ENCODE peak calls at places on chromosomes 6 and 20, in four cellular contexts. Z is tibial nerve, G is ovary, N is uterus. U is an unnamed sample.

GRCh38 chr6:163460307-163460782 is 45.8 kb downstream of the QKI start:
- DNase-seq in Z (no peak), G (no peak), N (no peak), U (no peak)

GRCh38 chr6:74369556-74369993 is 673.6 kb downstream of the CD109 start:
- DNase-seq in Z (no peak), G (no peak), N (no peak), U (no peak)

GRCh38 chr6:137297887-137298286 is 78.7 kb upstream of the IFNGR1 start:
- DNase-seq in Z (no peak), G (no peak), N (no peak), U (peak)

GRCh38 chr20:59779656-59780380 is 153.6 kb downstream of the SYCP2 start:
- DNase-seq in Z (no peak), G (no peak), N (no peak), U (no peak)

GRCh38 chr20:51095755-51096509 is 73.0 kb upstream of the KCNG1 start:
- DNase-seq in Z (no peak), G (no peak), N (no peak), U (no peak)

GRCh38 chr20:46216770-46217464 is 91.4 kb downstream of the CDH22 start:
- DNase-seq in Z (no peak), G (no peak), N (no peak), U (no peak)

GRCh38 chr20:6058684-6059295 is 4.9 kb upstream of the LRRN4 start:
- DNase-seq in Z (no peak), G (no peak), N (no peak), U (no peak)

GRCh38 chr6:113855500-113856010 is 1.6 kb upstream of the MARCKS start:
- DNase-seq in Z (no peak), G (no peak), N (peak), U (peak)

GRCh38 chr6:17884501-17885039 is 102.9 kb downstream of the KIF13A start:
- DNase-seq in Z (no peak), G (no peak), N (no peak), U (no peak)

GRCh38 chr6:89591745-89592144 is 46.8 kb downstream of the LYRM2 start:
- DNase-seq in Z (no peak), G (no peak), N (no peak), U (no peak)

GRCh38 chr6:152301021-152301805 is 335.9 kb downstream of the SYNE1 start:
- DNase-seq in Z (peak), G (no peak), N (no peak), U (no peak)

GRCh38 chr20:35615667-35616464 is at the start of gene SPAG4:
- DNase-seq in Z (peak), G (peak), N (peak), U (peak)

GRCh38 chr6:44202332-44202971 is 14.3 kb upstream of the MYMX start:
- DNase-seq in Z (no peak), G (no peak), N (no peak), U (no peak)

GRCh38 chr6:44202972-44203750 is 13.6 kb upstream of the MYMX start:
- DNase-seq in Z (no peak), G (no peak), N (no peak), U (no peak)

GRCh38 chr6:44201200-44201599 is 15.5 kb upstream of the MYMX start:
- DNase-seq in Z (no peak), G (no peak), N (no peak), U (peak)

GRCh38 chr6:44199883-44200282 is 16.8 kb upstream of the MYMX start:
- DNase-seq in Z (no peak), G (no peak), N (no peak), U (no peak)

GRCh38 chr6:44201638-44202303 is 15.0 kb upstream of the MYMX start:
- DNase-seq in Z (no peak), G (no peak), N (no peak), U (no peak)
- TF ChIP-seq POLR2A in Z (no peak), G (no peak), N (no peak), U (no peak)

DNA sequence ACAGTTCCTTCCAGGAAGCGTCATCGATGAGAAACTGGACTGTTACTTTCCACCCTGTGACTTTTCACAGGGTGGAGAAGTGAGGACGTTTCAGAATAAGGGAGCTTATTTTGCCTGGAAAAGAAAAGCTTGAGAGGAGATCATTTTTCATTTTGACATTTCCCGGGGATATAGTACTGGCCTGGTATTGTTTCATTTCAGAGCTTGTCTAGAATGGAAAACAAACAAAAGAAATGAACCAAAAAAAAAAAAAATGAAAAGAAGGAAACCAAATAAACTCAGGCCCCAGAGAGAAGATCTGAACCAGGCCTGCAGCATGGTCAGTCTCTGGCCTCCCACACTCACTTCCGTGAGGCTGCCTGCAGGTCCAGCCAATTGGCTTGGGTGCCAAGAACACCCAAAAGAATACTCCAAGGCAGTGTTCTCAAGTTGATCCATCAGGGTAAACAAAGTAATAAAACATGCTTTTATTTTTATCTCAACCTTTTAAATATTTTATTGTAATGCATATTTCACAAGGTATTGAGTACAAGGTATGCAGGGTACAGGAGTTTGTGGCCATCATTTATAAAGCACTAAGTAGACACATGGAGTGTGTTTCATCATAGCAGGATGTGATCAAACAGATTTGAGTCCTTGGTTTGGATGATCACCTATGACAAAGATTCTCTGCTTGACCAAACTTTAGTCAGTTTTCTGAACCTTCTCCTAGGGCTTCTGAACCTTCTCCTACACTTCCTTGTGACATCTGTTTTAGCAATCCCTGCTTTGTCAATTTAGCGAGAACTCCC is 177.0 kb upstream of the GGTLC1 start:
- DNase-seq in Z (no peak), G (no peak), N (peak), U (no peak)
- H3K27ac ChIP-seq in Z (no peak), G (no peak), N (peak), U (no peak)

DNA sequence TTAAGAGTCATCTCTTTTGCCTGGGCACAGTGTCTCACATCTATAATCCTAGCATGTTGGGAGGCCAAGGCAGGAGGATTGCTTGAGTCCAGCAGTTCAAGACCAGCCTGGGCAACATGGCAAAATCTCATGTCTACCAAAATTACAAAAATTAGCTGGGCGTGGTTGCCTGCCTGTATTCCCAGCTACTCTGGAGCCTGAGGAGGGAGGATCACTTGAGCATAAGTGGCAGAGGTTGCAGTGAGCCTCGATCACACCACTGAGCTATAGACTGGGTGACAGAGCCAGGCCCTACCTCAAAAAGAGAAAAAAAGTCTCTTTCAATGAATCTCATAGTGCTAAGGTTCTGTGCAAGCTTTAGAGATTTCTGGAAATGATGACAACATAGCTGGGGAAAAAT is 1.5 kb downstream of the HLA-DRB1 start:
- DNase-seq in Z (no peak), G (no peak), N (no peak), U (no peak)
- TF ChIP-seq POLR2A in Z (no peak), G (no peak), N (no peak), U (no peak)

GRCh38 chr6:169165561-169166300 is 87.9 kb downstream of the THBS2 start:
- DNase-seq in Z (no peak), G (no peak), N (no peak), U (no peak)
- H3K27ac ChIP-seq in Z (no peak), G (no peak), N (no peak), U (no peak)